ENCODE peak calls at places on chromosomes 1 and 21, in four cellular contexts. One of them, this sample, is unnamed.

GRCh38 chr1:173255214-173255813 is 48.2 kb upstream of the TNFSF4 start:
- DNase-seq in HepG2: peak; percentile 5
- DNase-seq in SK-N-SH: peak; percentile 41
- DNase-seq in PC-3: peak; percentile 90
- DNase-seq in this sample: no peak

GRCh38 chr1:57982852-57983251 is 559.0 kb upstream of the DAB1 start:
- DNase-seq in PC-3: no peak
- DNase-seq in HepG2: no peak
- DNase-seq in SK-N-SH: no peak
- DNase-seq in this sample: no peak

GRCh38 chr1:98661544-98662353 is at the start of gene SNX7:
- DNase-seq in PC-3: peak; percentile 77
- DNase-seq in HepG2: peak; percentile 71
- DNase-seq in SK-N-SH: peak; percentile 97
- DNase-seq in this sample: peak; percentile 66

GRCh38 chr1:202107321-202107761 is 15.4 kb upstream of the GPR37L1 start:
- DNase-seq in SK-N-SH: no peak
- DNase-seq in HepG2: no peak
- DNase-seq in PC-3: peak; percentile 44
- DNase-seq in this sample: no peak

GRCh38 chr1:226677121-226678020 is 61.7 kb downstream of the ITPKB start:
- DNase-seq in PC-3: peak; percentile 99
- DNase-seq in SK-N-SH: no peak
- DNase-seq in HepG2: no peak
- DNase-seq in this sample: peak; percentile 79

GRCh38 chr1:248404024-248404423 is 1.2 kb downstream of the OR2T1 start:
- DNase-seq in SK-N-SH: no peak
- DNase-seq in HepG2: no peak
- DNase-seq in PC-3: no peak
- DNase-seq in this sample: no peak

GRCh38 chr1:36595921-36596320 is 113.2 kb upstream of the CSF3R start:
- DNase-seq in SK-N-SH: no peak
- DNase-seq in HepG2: no peak
- DNase-seq in PC-3: no peak
- DNase-seq in this sample: no peak

GRCh38 chr21:42149656-42150457 is 69.1 kb upstream of the ABCG1 start:
- DNase-seq in SK-N-SH: peak; percentile 6
- DNase-seq in PC-3: no peak
- DNase-seq in HepG2: no peak
- DNase-seq in this sample: no peak

GRCh38 chr1:14429577-14429976 is 168.9 kb upstream of the KAZN start:
- DNase-seq in SK-N-SH: no peak
- DNase-seq in HepG2: no peak
- DNase-seq in PC-3: no peak
- DNase-seq in this sample: no peak

GRCh38 chr21:36104306-36105300 is 30.3 kb upstream of the CBR3 start:
- DNase-seq in SK-N-SH: peak; percentile 33
- DNase-seq in PC-3: peak; percentile 77
- DNase-seq in HepG2: no peak
- DNase-seq in this sample: peak; percentile 30

GRCh38 chr1:41537788-41538351 is 53.4 kb upstream of the EDN2 start:
- DNase-seq in HepG2: no peak
- DNase-seq in PC-3: peak; percentile 57
- DNase-seq in SK-N-SH: no peak
- DNase-seq in this sample: peak; percentile 66

GRCh38 chr1:225999912-226000337 is 782 bp upstream of the SDE2 start:
- DNase-seq in HepG2: peak; percentile 21
- DNase-seq in SK-N-SH: no peak
- DNase-seq in PC-3: no peak
- DNase-seq in this sample: peak; percentile 5

GRCh38 chr1:212452323-212453155 is 19.8 kb downstream of the NENF start:
- DNase-seq in PC-3: no peak
- DNase-seq in HepG2: no peak
- DNase-seq in SK-N-SH: no peak
- DNase-seq in this sample: peak; percentile 81

GRCh38 chr21:42038393-42038792 is 28.2 kb upstream of the ZBTB21 start:
- DNase-seq in SK-N-SH: no peak
- DNase-seq in HepG2: no peak
- DNase-seq in PC-3: no peak
- DNase-seq in this sample: no peak

GRCh38 chr21:31530918-31531705 is 128.4 kb upstream of the SOD1 start:
- DNase-seq in SK-N-SH: peak; percentile 77
- DNase-seq in PC-3: peak; percentile 57
- DNase-seq in HepG2: no peak
- DNase-seq in this sample: no peak

GRCh38 chr1:88847618-88848017 is 43.7 kb downstream of the GTF2B start:
- DNase-seq in HepG2: no peak
- DNase-seq in SK-N-SH: no peak
- DNase-seq in PC-3: no peak
- DNase-seq in this sample: no peak

GRCh38 chr1:23899070-23899469 is 14.1 kb downstream of the CNR2 start:
- DNase-seq in SK-N-SH: no peak
- DNase-seq in HepG2: no peak
- DNase-seq in PC-3: no peak
- DNase-seq in this sample: no peak

GRCh38 chr1:246537887-246538286 is 28.2 kb downstream of the TFB2M start:
- DNase-seq in SK-N-SH: no peak
- DNase-seq in HepG2: no peak
- DNase-seq in PC-3: peak; percentile 12
- DNase-seq in this sample: no peak

GRCh38 chr1:1149416-1149815 is 24.3 kb upstream of the TTLL10 start:
- DNase-seq in SK-N-SH: no peak
- DNase-seq in PC-3: no peak
- DNase-seq in HepG2: no peak
- DNase-seq in this sample: no peak

GRCh38 chr21:42833439-42833815 is 45.9 kb downstream of the WDR4 start:
- DNase-seq in SK-N-SH: peak; percentile 77
- DNase-seq in PC-3: peak; percentile 74
- DNase-seq in HepG2: peak; percentile 25
- DNase-seq in this sample: no peak

GRCh38 chr1:13823936-13824335 is 123.9 kb downstream of the PRDM2 start:
- DNase-seq in SK-N-SH: peak; percentile 1
- DNase-seq in HepG2: no peak
- DNase-seq in PC-3: no peak
- DNase-seq in this sample: no peak

GRCh38 chr1:116929961-116930592 is 20.4 kb downstream of the PTGFRN start:
- DNase-seq in SK-N-SH: no peak
- DNase-seq in HepG2: no peak
- DNase-seq in PC-3: no peak
- DNase-seq in this sample: no peak

GRCh38 chr1:18178125-18178524 is 70.5 kb downstream of the IGSF21 start:
- DNase-seq in PC-3: no peak
- DNase-seq in HepG2: no peak
- DNase-seq in SK-N-SH: no peak
- DNase-seq in this sample: no peak

GRCh38 chr1:199399996-199400714 is 627.4 kb upstream of the NR5A2 start:
- DNase-seq in HepG2: no peak
- DNase-seq in PC-3: no peak
- DNase-seq in SK-N-SH: no peak
- DNase-seq in this sample: no peak

GRCh38 chr1:203069028-203069804 is 16.6 kb downstream of the MYOG start:
- DNase-seq in SK-N-SH: peak; percentile 63
- DNase-seq in HepG2: no peak
- DNase-seq in PC-3: no peak
- DNase-seq in this sample: no peak

GRCh38 chr1:9247894-9248293 is 13.3 kb downstream of the H6PD start:
- DNase-seq in PC-3: no peak
- DNase-seq in HepG2: no peak
- DNase-seq in SK-N-SH: no peak
- DNase-seq in this sample: no peak
- H3K9ac ChIP-seq in PC-3: no peak overlapping the region
- H3K9ac ChIP-seq in HepG2: no peak overlapping the region
- H3K9ac ChIP-seq in SK-N-SH: no peak overlapping the region
- H3K9ac ChIP-seq in this sample: no peak overlapping the region

DNA sequence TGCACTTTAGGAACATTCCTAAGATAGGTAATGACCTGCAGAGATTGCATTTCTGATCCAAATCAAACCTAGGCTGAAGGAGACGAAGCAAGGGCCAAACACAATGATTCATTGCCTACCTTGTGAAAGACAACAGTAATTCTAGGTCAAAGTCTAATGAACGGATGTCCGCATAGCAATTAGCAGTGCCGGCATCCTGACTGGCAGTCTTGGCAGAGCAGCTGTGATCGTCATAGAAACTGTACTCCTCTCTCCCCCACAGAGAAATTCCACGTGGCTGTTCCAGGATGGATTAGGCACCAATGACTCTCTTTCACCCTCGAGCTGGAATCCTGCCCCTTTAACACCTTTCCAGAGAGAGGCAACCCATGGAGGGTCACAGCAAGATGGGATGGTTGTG is 28.9 kb upstream of the VAV3 start:
- DNase-seq in HepG2: no peak
- DNase-seq in PC-3: no peak
- DNase-seq in SK-N-SH: no peak
- DNase-seq in this sample: no peak
- H3K4me2 ChIP-seq in HepG2: no peak overlapping the region
- H3K4me2 ChIP-seq in PC-3: no peak overlapping the region
- H3K4me2 ChIP-seq in SK-N-SH: no peak overlapping the region
- H3K4me2 ChIP-seq in this sample: peak overlapping the region; percentile 5

GRCh38 chr21:14573244-14573643 is 27.1 kb upstream of the SAMSN1 start:
- DNase-seq in PC-3: no peak
- DNase-seq in HepG2: no peak
- DNase-seq in SK-N-SH: no peak
- DNase-seq in this sample: no peak
- H2AFZ ChIP-seq in PC-3: no peak overlapping the region
- H2AFZ ChIP-seq in HepG2: no peak overlapping the region
- H2AFZ ChIP-seq in SK-N-SH: no peak overlapping the region
- H2AFZ ChIP-seq in this sample: no peak overlapping the region

GRCh38 chr1:115190766-115191165 is 101.5 kb upstream of the TSPAN2 start:
- DNase-seq in PC-3: no peak
- DNase-seq in HepG2: no peak
- DNase-seq in SK-N-SH: no peak
- DNase-seq in this sample: peak; percentile 31

GRCh38 chr1:115188680-115189395 is 99.5 kb upstream of the TSPAN2 start:
- DNase-seq in PC-3: no peak
- DNase-seq in HepG2: no peak
- DNase-seq in SK-N-SH: no peak
- DNase-seq in this sample: no peak

GRCh38 chr1:115192200-115192767 is 103.0 kb upstream of the TSPAN2 start:
- DNase-seq in HepG2: no peak
- DNase-seq in PC-3: no peak
- DNase-seq in SK-N-SH: no peak
- DNase-seq in this sample: no peak

GRCh38 chr1:115191691-115192090 is 102.4 kb upstream of the TSPAN2 start:
- DNase-seq in HepG2: no peak
- DNase-seq in SK-N-SH: no peak
- DNase-seq in PC-3: no peak
- DNase-seq in this sample: no peak

DNA sequence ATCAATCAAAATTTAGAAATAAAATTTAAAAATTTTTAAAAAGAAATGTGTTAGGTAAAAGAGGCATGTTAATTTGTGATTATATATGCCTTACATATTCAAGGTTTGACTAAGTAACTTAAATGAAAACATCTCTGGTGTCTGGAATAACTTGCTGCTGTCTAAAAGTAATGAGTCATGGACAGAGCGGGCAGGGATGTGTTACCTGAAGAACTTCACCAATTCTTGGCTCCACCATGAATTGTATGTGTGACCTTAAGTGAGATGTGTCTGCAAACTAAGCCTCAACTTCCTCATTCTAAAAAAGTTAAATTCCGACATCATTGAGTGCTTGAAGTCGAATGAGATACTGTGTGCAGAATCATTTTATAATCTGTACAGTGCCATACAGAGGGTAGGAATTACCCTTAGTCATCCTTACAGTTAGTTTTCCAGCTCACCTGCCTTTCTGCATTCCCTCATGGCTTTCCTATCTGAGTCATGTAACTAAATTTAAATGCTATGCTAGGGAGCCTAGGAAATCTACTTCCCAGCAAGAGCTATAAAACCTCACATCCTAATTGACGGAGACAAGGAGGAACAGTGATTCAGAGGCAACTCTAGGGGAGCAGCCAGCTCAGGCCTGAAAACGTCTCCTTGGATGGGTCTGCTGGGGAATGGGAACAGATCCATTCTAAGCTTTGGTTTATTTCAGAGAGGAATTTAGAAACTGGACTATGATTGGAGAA is 100.7 kb upstream of the TSPAN2 start:
- DNase-seq in HepG2: no peak
- DNase-seq in PC-3: peak; percentile 94
- DNase-seq in SK-N-SH: no peak
- DNase-seq in this sample: peak; percentile 98
- H3K9ac ChIP-seq in HepG2: no peak overlapping the region
- H3K9ac ChIP-seq in PC-3: peak overlapping the region; percentile 4
- H3K9ac ChIP-seq in SK-N-SH: peak overlapping the region; percentile 67
- H3K9ac ChIP-seq in this sample: peak overlapping the region; percentile 58

DNA sequence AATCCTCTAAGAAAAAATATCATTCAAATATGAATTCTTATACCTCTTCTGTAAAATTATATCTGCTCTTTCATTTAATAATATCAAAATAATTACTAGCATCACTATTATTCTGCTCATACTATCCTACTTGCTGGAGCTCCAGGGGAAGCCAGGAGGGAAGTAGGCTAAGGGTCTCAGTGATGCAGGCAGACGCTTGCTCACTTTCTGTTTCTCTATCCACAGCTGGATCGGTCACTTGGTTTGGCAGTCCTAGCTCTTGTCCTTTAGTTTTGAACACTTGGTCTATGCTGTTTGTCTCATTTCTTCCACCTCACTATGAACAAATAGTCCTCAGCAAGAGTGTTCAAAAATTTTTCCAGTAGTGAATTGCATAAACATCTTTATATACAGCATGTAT is 11.3 kb downstream of the CCDC190 start:
- DNase-seq in HepG2: no peak
- DNase-seq in PC-3: no peak
- DNase-seq in SK-N-SH: no peak
- DNase-seq in this sample: no peak
- H3K4me2 ChIP-seq in HepG2: no peak overlapping the region
- H3K4me2 ChIP-seq in PC-3: no peak overlapping the region
- H3K4me2 ChIP-seq in SK-N-SH: no peak overlapping the region
- H3K4me2 ChIP-seq in this sample: no peak overlapping the region

GRCh38 chr1:30905898-30906620 is 2.5 kb downstream of the SDC3 start:
- DNase-seq in HepG2: no peak
- DNase-seq in PC-3: no peak
- DNase-seq in SK-N-SH: no peak
- DNase-seq in this sample: no peak

GRCh38 chr1:30904191-30904961 is 4.2 kb downstream of the SDC3 start:
- DNase-seq in SK-N-SH: no peak
- DNase-seq in PC-3: no peak
- DNase-seq in HepG2: no peak
- DNase-seq in this sample: no peak

GRCh38 chr1:30906631-30907389 is 1.7 kb downstream of the SDC3 start:
- DNase-seq in PC-3: no peak
- DNase-seq in SK-N-SH: no peak
- DNase-seq in HepG2: no peak
- DNase-seq in this sample: no peak

GRCh38 chr1:30904962-30905335 is 3.6 kb downstream of the SDC3 start:
- DNase-seq in HepG2: no peak
- DNase-seq in PC-3: no peak
- DNase-seq in SK-N-SH: no peak
- DNase-seq in this sample: no peak

GRCh38 chr1:30905403-30905802 is 3.2 kb downstream of the SDC3 start:
- DNase-seq in SK-N-SH: no peak
- DNase-seq in PC-3: no peak
- DNase-seq in HepG2: no peak
- DNase-seq in this sample: no peak
- H2AFZ ChIP-seq in SK-N-SH: no peak overlapping the region
- H2AFZ ChIP-seq in PC-3: no peak overlapping the region
- H2AFZ ChIP-seq in HepG2: no peak overlapping the region
- H2AFZ ChIP-seq in this sample: no peak overlapping the region